ENCODE peak calls at places on chromosome 12, in five cellular contexts. Q, R, N, L and Y are unnamed samples.
A peak's percentile ranks its signal among the peaks of the same experiment; 100 is the strongest.

GRCh38 chr12:124713041-124713435 is 145.6 kb upstream of the NCOR2 start:
- DNase-seq in R (peak; percentile 18), L (no peak), Q (no peak), N (no peak), Y (peak; percentile 64)

GRCh38 chr12:108895220-108895802 is 15.4 kb downstream of the DAO start:
- DNase-seq in R (no peak), Q (no peak), L (no peak), N (no peak), Y (no peak)

GRCh38 chr12:99147150-99147549 is 500.4 kb upstream of the GARIN6 start:
- DNase-seq in R (peak; percentile 36), N (no peak), Q (no peak), L (no peak), Y (no peak)

GRCh38 chr12:68374315-68374982 is 42.3 kb upstream of the MDM1 start:
- DNase-seq in N (no peak), Q (no peak), R (no peak), L (no peak), Y (no peak)

GRCh38 chr12:92675092-92675865 is 27.5 kb upstream of the PLEKHG7 start:
- DNase-seq in Q (no peak), R (no peak), N (no peak), L (no peak), Y (no peak)

GRCh38 chr12:26833692-26834168 is 736 bp upstream of the ITPR2 start:
- DNase-seq in R (peak; percentile 69), L (peak; percentile 80), N (peak; percentile 89), Q (no peak), Y (peak; percentile 59)

GRCh38 chr12:47849261-47849660 is 29.6 kb upstream of the HDAC7 start:
- DNase-seq in Q (no peak), R (no peak), L (no peak), N (no peak), Y (no peak)

GRCh38 chr12:42240131-42240750 is 2.2 kb upstream of the YAF2 start:
- DNase-seq in Q (no peak), L (no peak), N (no peak), R (no peak), Y (no peak)

GRCh38 chr12:74337951-74338350 is 199.7 kb upstream of the ATXN7L3B start:
- DNase-seq in L (peak; percentile 60), N (no peak), R (peak; percentile 23), Q (peak; percentile 76), Y (no peak)

GRCh38 chr12:48998497-48999353 is 450 bp downstream of the DDN start:
- DNase-seq in N (no peak), R (peak; percentile 19), L (no peak), Q (no peak), Y (no peak)

GRCh38 chr12:2291182-2291832 is 238.5 kb downstream of the CACNA1C start:
- DNase-seq in N (peak; percentile 79), Q (peak; percentile 52), R (peak; percentile 62), L (peak; percentile 69), Y (peak; percentile 51)

GRCh38 chr12:107441906-107442305 is 243.7 kb upstream of the PWP1 start:
- DNase-seq in L (peak; percentile 69), R (peak; percentile 30), N (no peak), Q (no peak), Y (peak; percentile 26)

GRCh38 chr12:108761226-108761625 is 29.9 kb upstream of the CORO1C start:
- DNase-seq in N (no peak), Q (no peak), L (no peak), R (no peak), Y (no peak)

GRCh38 chr12:88431245-88431644 is 149.0 kb downstream of the KITLG start:
- DNase-seq in L (no peak), N (peak; percentile 27), Q (no peak), R (no peak), Y (no peak)

GRCh38 chr12:55978393-55978792 is 4.5 kb downstream of the RAB5B start:
- DNase-seq in N (no peak), L (no peak), Q (no peak), R (no peak), Y (no peak)

GRCh38 chr12:76890407-76891143 is 11.8 kb upstream of the CSRP2 start:
- DNase-seq in N (no peak), L (no peak), Q (peak; percentile 12), R (no peak), Y (no peak)

GRCh38 chr12:15763336-15763735 is 25.9 kb downstream of the EPS8 start:
- DNase-seq in L (no peak), Q (no peak), R (no peak), N (no peak), Y (no peak)

GRCh38 chr12:7171854-7172253 is 17.6 kb upstream of the PEX5 start:
- DNase-seq in N (peak; percentile 19), Q (no peak), R (no peak), L (no peak), Y (no peak)

GRCh38 chr12:98653866-98654493 is 8.9 kb downstream of the APAF1 start:
- DNase-seq in R (peak; percentile 81), N (peak; percentile 59), Q (peak; percentile 42), L (peak; percentile 85), Y (no peak)

GRCh38 chr12:10392394-10392930 is 2.6 kb upstream of the KLRK1 start:
- DNase-seq in R (peak; percentile 99), N (no peak), Q (peak; percentile 79), L (peak; percentile 100), Y (no peak)

GRCh38 chr12:116053479-116054195 is 223.9 kb downstream of the MED13L start:
- DNase-seq in N (no peak), L (peak; percentile 93), Q (no peak), R (peak; percentile 97), Y (peak; percentile 59)